ENCODE peak calls at places on chromosomes 4 and X, in ten cellular contexts. W is skeletal muscle cell, N is cardiac fibroblast, P is foreskin fibroblast, V is astrocyte of the spinal cord, O is SK-N-SH, E is HAP-1, X is psoas muscle, G is breast epithelium, K is transverse colon. U is an unnamed sample.

GRCh38 chr4:112916868-112917267 is 132.6 kb upstream of the ANK2 start:
- DNase-seq in W (peak; percentile 31), N (peak; percentile 69), P (peak; percentile 23), V (peak; percentile 59), O (no peak), E (no peak), X (no peak), G (no peak), K (no peak), U (no peak)

GRCh38 chr4:152696764-152697250 is 17.0 kb upstream of the TMEM154 start:
- DNase-seq in W (no peak), N (peak; percentile 71), P (peak; percentile 21), V (peak; percentile 96), O (no peak), E (no peak), X (no peak), G (peak; percentile 79), K (peak; percentile 50), U (no peak)

GRCh38 chr4:20618010-20618409 is 82.2 kb upstream of the PACRGL start:
- DNase-seq in W (no peak), N (no peak), P (no peak), V (no peak), O (no peak), E (no peak), X (peak; percentile 54), G (peak; percentile 23), K (peak; percentile 45), U (peak; percentile 37)

GRCh38 chr4:77600521-77601451 is 4.8 kb upstream of the CXCL13 start:
- DNase-seq in W (no peak), N (peak; percentile 56), P (no peak), V (peak; percentile 37), O (peak; percentile 38), E (peak; percentile 35), X (no peak), G (peak; percentile 30), K (peak; percentile 18), U (no peak)

GRCh38 chr4:8598391-8599090 is 6.0 kb downstream of the CPZ start:
- DNase-seq in W (no peak), N (no peak), P (no peak), V (no peak), O (no peak), E (no peak), X (no peak), G (no peak), K (no peak), U (no peak)

GRCh38 chrX:96204928-96205327 is 479.7 kb upstream of the DIAPH2 start:
- DNase-seq in W (no peak), N (no peak), P (no peak), V (no peak), O (no peak), E (no peak), X (no peak), G (no peak), K (no peak), U (no peak)

GRCh38 chrX:28158019-28158777 is 176.9 kb upstream of the DCAF8L1 start:
- DNase-seq in W (no peak), N (no peak), P (no peak), V (no peak), O (no peak), E (no peak), X (no peak), G (no peak), K (no peak), U (no peak)

GRCh38 chrX:41302293-41302868 is 31.6 kb upstream of the DDX3X start:
- DNase-seq in W (no peak), N (no peak), P (no peak), V (no peak), O (no peak), E (no peak), X (no peak), G (no peak), K (no peak), U (no peak)

GRCh38 chr4:99352602-99353580 is at the start of gene ADH1C:
- DNase-seq in W (no peak), N (peak; percentile 44), P (no peak), V (no peak), O (no peak), E (no peak), X (no peak), G (no peak), K (peak; percentile 28), U (no peak)

GRCh38 chrX:136572030-136572429 is 40.0 kb downstream of the VGLL1 start:
- DNase-seq in W (no peak), N (no peak), P (no peak), V (no peak), O (no peak), E (no peak), X (no peak), G (no peak), K (no peak), U (no peak)

GRCh38 chr4:78437608-78438088 is 113.9 kb upstream of the ANXA3 start:
- DNase-seq in W (no peak), N (peak; percentile 9), P (no peak), V (no peak), O (no peak), E (no peak), X (no peak), G (no peak), K (no peak), U (no peak)

GRCh38 chrX:19630776-19631707 is 115.7 kb upstream of the MAP3K15 start:
- DNase-seq in W (no peak), N (no peak), P (no peak), V (no peak), O (no peak), E (no peak), X (no peak), G (no peak), K (no peak), U (no peak)

GRCh38 chrX:72105436-72105835 is 26.3 kb downstream of the RTL5 start:
- DNase-seq in W (no peak), N (no peak), P (no peak), V (no peak), O (no peak), E (no peak), X (no peak), G (no peak), K (no peak), U (no peak)

GRCh38 chr4:109998867-109999303 is 86.2 kb downstream of the EGF start:
- DNase-seq in W (no peak), N (peak; percentile 68), P (peak; percentile 38), V (peak; percentile 65), O (peak; percentile 55), E (peak; percentile 75), X (no peak), G (no peak), K (no peak), U (no peak)

GRCh38 chrX:134026732-134027311 is 41.4 kb upstream of the GPC3 start:
- DNase-seq in W (no peak), N (peak; percentile 64), P (no peak), V (peak; percentile 18), O (peak; percentile 31), E (peak; percentile 92), X (no peak), G (peak; percentile 23), K (peak; percentile 34), U (peak; percentile 53)

GRCh38 chrX:103254171-103254824 is 657 bp downstream of the TCEAL8 start:
- DNase-seq in W (no peak), N (peak; percentile 44), P (peak; percentile 9), V (peak; percentile 40), O (peak; percentile 55), E (no peak), X (peak; percentile 55), G (peak; percentile 24), K (peak; percentile 40), U (peak; percentile 56)

GRCh38 chr4:8821151-8821950 is 50.3 kb downstream of the HMX1 start:
- DNase-seq in W (no peak), N (no peak), P (no peak), V (no peak), O (peak; percentile 4), E (no peak), X (peak; percentile 29), G (peak; percentile 3), K (no peak), U (no peak)

DNA sequence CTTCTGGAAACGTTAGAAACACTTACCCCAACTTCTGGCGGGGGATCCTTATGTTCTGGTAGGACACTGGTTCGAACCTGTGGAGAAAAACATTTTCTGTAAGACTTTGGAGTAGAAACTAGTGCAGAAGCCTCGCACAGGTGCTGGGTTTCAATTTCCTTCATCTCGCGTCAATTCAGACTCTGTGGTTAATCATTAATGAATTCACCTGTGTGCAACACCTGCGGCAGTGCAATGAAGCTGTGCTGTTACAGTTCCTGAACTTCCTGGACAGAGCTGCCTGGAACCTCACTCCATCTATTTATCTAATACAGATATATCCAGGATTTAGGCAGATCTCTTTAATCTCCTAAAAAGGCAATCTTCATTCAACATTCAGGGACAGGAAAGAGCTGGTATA is 531.4 kb downstream of the INPP4B start:
- DNase-seq in W (no peak), N (no peak), P (no peak), V (no peak), O (no peak), E (no peak), X (no peak), G (no peak), K (peak; percentile 64), U (no peak)
- H3K4me3 ChIP-seq in W (no peak overlapping the region), N (no peak overlapping the region), P (no peak overlapping the region), V (no peak overlapping the region), O (no peak overlapping the region), E (no peak overlapping the region), X (no peak overlapping the region), G (no peak overlapping the region), K (no peak overlapping the region), U (no peak overlapping the region)

GRCh38 chr4:132707955-132708354 is 441.1 kb upstream of the PCDH10 start:
- DNase-seq in W (no peak), N (no peak), P (no peak), V (no peak), O (no peak), E (no peak), X (no peak), G (no peak), K (no peak), U (no peak)

GRCh38 chr4:132710971-132711370 is 438.1 kb upstream of the PCDH10 start:
- DNase-seq in W (no peak), N (no peak), P (no peak), V (no peak), O (no peak), E (no peak), X (no peak), G (no peak), K (no peak), U (no peak)

GRCh38 chr4:132709024-132709423 is 440.1 kb upstream of the PCDH10 start:
- DNase-seq in W (no peak), N (no peak), P (no peak), V (peak; percentile 6), O (no peak), E (no peak), X (no peak), G (no peak), K (no peak), U (no peak)
- H3K4me3 ChIP-seq in W (no peak overlapping the region), N (no peak overlapping the region), P (no peak overlapping the region), V (no peak overlapping the region), O (no peak overlapping the region), E (no peak overlapping the region), X (no peak overlapping the region), G (no peak overlapping the region), K (no peak overlapping the region), U (no peak overlapping the region)

GRCh38 chr4:145132521-145133098 is 34.5 kb downstream of the ABCE1 start:
- DNase-seq in W (peak; percentile 9), N (peak; percentile 39), P (no peak), V (peak; percentile 38), O (no peak), E (no peak), X (no peak), G (no peak), K (no peak), U (no peak)
- H3K4me3 ChIP-seq in W (no peak overlapping the region), N (no peak overlapping the region), P (no peak overlapping the region), V (no peak overlapping the region), O (no peak overlapping the region), E (no peak overlapping the region), X (no peak overlapping the region), G (no peak overlapping the region), K (no peak overlapping the region), U (no peak overlapping the region)

GRCh38 chrX:2501246-2502102 is 698 bp upstream of the DHRSX start:
- DNase-seq in W (no peak), N (no peak), P (no peak), V (no peak), O (no peak), E (no peak), X (no peak), G (no peak), K (no peak), U (no peak)
- H3K4me3 ChIP-seq in W (peak overlapping the region; percentile 79), N (peak overlapping the region; percentile 44), P (peak overlapping the region; percentile 88), V (peak overlapping the region; percentile 68), O (no peak overlapping the region), E (no peak overlapping the region), X (no peak overlapping the region), G (peak overlapping the region; percentile 81), K (peak overlapping the region; percentile 92), U (peak overlapping the region; percentile 77)

U was measured in uterus.